ENCODE peak calls at places on chromosomes 3 and 15, in four cellular contexts. One of them, this sample, is unnamed.

GRCh38 chr3:190266265-190266914 is 55.9 kb downstream of the CLDN1 start:
- DNase-seq in esophagus muscularis mucosa: no peak
- DNase-seq in HL-60: no peak
- DNase-seq in transverse colon: no peak
- DNase-seq in this sample: no peak

GRCh38 chr3:58495101-58495500 is 3.2 kb downstream of the KCTD6 start:
- DNase-seq in esophagus muscularis mucosa: no peak
- DNase-seq in HL-60: no peak
- DNase-seq in transverse colon: no peak
- DNase-seq in this sample: no peak

GRCh38 chr3:156352728-156353127 is 202.2 kb downstream of the SSR3 start:
- DNase-seq in esophagus muscularis mucosa: no peak
- DNase-seq in HL-60: no peak
- DNase-seq in transverse colon: no peak
- DNase-seq in this sample: no peak

GRCh38 chr3:39275052-39275451 is 4.8 kb downstream of the CX3CR1 start:
- DNase-seq in esophagus muscularis mucosa: no peak
- DNase-seq in HL-60: no peak
- DNase-seq in transverse colon: no peak
- DNase-seq in this sample: no peak

GRCh38 chr3:153856932-153857331 is 264.3 kb upstream of the ARHGEF26 start:
- DNase-seq in esophagus muscularis mucosa: no peak
- DNase-seq in HL-60: no peak
- DNase-seq in transverse colon: no peak
- DNase-seq in this sample: no peak

GRCh38 chr3:45480218-45480617 is 91.8 kb downstream of the LARS2 start:
- DNase-seq in esophagus muscularis mucosa: no peak
- DNase-seq in HL-60: no peak
- DNase-seq in transverse colon: peak; percentile 39
- DNase-seq in this sample: no peak

GRCh38 chr15:45378149-45378912 is at the start of gene GATM:
- DNase-seq in esophagus muscularis mucosa: peak; percentile 93
- DNase-seq in HL-60: peak; percentile 22
- DNase-seq in transverse colon: peak; percentile 79
- DNase-seq in this sample: peak; percentile 85

GRCh38 chr3:138114988-138115971 is at the start of gene DZIP1L:
- DNase-seq in esophagus muscularis mucosa: no peak
- DNase-seq in HL-60: no peak
- DNase-seq in transverse colon: peak; percentile 37
- DNase-seq in this sample: peak; percentile 78

GRCh38 chr3:21888656-21889055 is 137.6 kb upstream of the ZNF385D start:
- DNase-seq in esophagus muscularis mucosa: no peak
- DNase-seq in HL-60: no peak
- DNase-seq in transverse colon: no peak
- DNase-seq in this sample: no peak

GRCh38 chr3:111729087-111729846 is 129.8 kb upstream of the PHLDB2 start:
- DNase-seq in esophagus muscularis mucosa: peak; percentile 91
- DNase-seq in HL-60: no peak
- DNase-seq in transverse colon: no peak
- DNase-seq in this sample: no peak

GRCh38 chr3:24341668-24342067 is 153.0 kb downstream of the THRB start:
- DNase-seq in esophagus muscularis mucosa: no peak
- DNase-seq in HL-60: no peak
- DNase-seq in transverse colon: no peak
- DNase-seq in this sample: no peak

GRCh38 chr15:68743256-68743655 is 77.4 kb downstream of the ANP32A start:
- DNase-seq in esophagus muscularis mucosa: no peak
- DNase-seq in HL-60: no peak
- DNase-seq in transverse colon: no peak
- DNase-seq in this sample: no peak

GRCh38 chr3:9800529-9800928 is 7.6 kb downstream of the ARPC4 start:
- DNase-seq in esophagus muscularis mucosa: no peak
- DNase-seq in HL-60: no peak
- DNase-seq in transverse colon: no peak
- DNase-seq in this sample: no peak
- TF ChIP-seq CTCF in esophagus muscularis mucosa: no peak
- TF ChIP-seq CTCF in HL-60: peak; percentile 4
- TF ChIP-seq CTCF in transverse colon: peak; percentile 12
- TF ChIP-seq CTCF in this sample: peak; percentile 14

GRCh38 chr3:186665484-186666188 is at the start of gene HRG:
- DNase-seq in esophagus muscularis mucosa: no peak
- DNase-seq in HL-60: no peak
- DNase-seq in transverse colon: no peak
- DNase-seq in this sample: no peak
- TF ChIP-seq POLR2AphosphoS5 in esophagus muscularis mucosa: no peak
- TF ChIP-seq POLR2AphosphoS5 in HL-60: no peak
- TF ChIP-seq POLR2AphosphoS5 in transverse colon: no peak
- TF ChIP-seq POLR2AphosphoS5 in this sample: no peak

GRCh38 chr15:28912422-28912821 is 26.6 kb downstream of the APBA2 start:
- DNase-seq in esophagus muscularis mucosa: no peak
- DNase-seq in HL-60: no peak
- DNase-seq in transverse colon: no peak
- DNase-seq in this sample: peak; percentile 24
- TF ChIP-seq CTCF in esophagus muscularis mucosa: no peak
- TF ChIP-seq CTCF in HL-60: no peak
- TF ChIP-seq CTCF in transverse colon: no peak
- TF ChIP-seq CTCF in this sample: no peak

GRCh38 chr15:51731549-51732267 is 5.7 kb downstream of the LYSMD2 start:
- DNase-seq in esophagus muscularis mucosa: peak; percentile 80
- DNase-seq in HL-60: no peak
- DNase-seq in transverse colon: peak; percentile 28
- DNase-seq in this sample: no peak
- TF ChIP-seq POLR2AphosphoS5 in esophagus muscularis mucosa: no peak
- TF ChIP-seq POLR2AphosphoS5 in HL-60: peak; percentile 37
- TF ChIP-seq POLR2AphosphoS5 in transverse colon: no peak
- TF ChIP-seq POLR2AphosphoS5 in this sample: no peak

DNA sequence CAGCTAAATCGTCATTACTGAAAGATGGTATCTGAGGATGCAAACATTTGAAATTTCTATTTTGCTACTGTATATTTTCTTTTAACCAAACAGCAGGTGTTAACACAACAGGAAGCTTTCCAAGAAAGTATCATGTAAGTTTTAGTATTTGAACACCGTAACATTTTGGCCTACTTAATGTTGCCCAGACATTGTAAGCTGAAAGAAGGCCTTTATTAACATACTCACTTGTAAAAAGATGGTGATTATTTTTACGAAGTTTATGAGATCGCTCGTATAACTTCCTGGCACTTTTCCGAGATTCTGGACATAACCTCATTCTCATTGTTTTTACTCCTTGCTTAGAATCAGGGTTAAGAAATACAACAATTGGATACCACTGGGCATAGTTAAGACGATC is 95.7 kb downstream of the TJP1 start:
- DNase-seq in esophagus muscularis mucosa: no peak
- DNase-seq in HL-60: no peak
- DNase-seq in transverse colon: no peak
- DNase-seq in this sample: no peak
- TF ChIP-seq CTCF in esophagus muscularis mucosa: no peak
- TF ChIP-seq CTCF in HL-60: no peak
- TF ChIP-seq CTCF in transverse colon: no peak
- TF ChIP-seq CTCF in this sample: no peak

DNA sequence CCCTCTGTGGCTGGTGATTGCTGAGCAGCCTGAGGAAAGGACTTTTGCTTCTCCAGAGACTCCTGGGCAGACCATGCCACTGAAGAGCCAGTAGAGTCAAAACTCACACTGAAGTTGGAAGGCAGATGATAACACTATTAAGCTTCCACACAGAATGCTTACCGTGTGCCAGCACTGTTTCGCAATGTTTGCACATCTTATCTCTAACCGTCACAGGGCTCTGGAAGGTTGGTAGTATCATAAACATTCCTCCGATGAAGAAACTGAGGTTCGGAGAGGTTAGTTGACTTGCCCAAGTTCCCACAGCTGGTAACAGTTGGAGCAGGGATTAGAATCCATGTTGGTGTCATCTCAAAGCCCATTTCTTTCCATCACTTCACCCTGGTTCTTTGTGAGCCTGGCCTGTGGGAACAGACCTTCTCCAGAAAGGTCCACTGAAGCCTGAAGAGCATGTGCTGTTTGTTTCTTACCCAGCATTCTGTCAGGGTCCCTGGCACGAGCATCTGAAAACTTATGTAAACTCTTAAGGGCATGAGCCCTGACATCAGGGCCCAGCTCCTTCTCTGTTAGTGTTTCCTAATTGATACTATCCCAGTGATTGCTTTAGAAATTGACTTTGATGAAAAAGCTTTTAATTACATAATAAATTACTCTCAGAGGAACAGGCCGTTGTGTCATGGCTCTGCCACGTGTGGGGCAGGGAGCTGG is 77.0 kb upstream of the PRR23C start:
- DNase-seq in esophagus muscularis mucosa: peak; percentile 91
- DNase-seq in HL-60: peak; percentile 42
- DNase-seq in transverse colon: peak; percentile 71
- DNase-seq in this sample: no peak
- TF ChIP-seq POLR2AphosphoS5 in esophagus muscularis mucosa: no peak
- TF ChIP-seq POLR2AphosphoS5 in HL-60: no peak
- TF ChIP-seq POLR2AphosphoS5 in transverse colon: no peak
- TF ChIP-seq POLR2AphosphoS5 in this sample: no peak

GRCh38 chr3:196198771-196199753 is 12.1 kb downstream of the ZDHHC19 start:
- DNase-seq in esophagus muscularis mucosa: no peak
- DNase-seq in HL-60: no peak
- DNase-seq in transverse colon: no peak
- DNase-seq in this sample: no peak
- TF ChIP-seq CTCF in esophagus muscularis mucosa: no peak
- TF ChIP-seq CTCF in HL-60: peak; percentile 7
- TF ChIP-seq CTCF in transverse colon: no peak
- TF ChIP-seq CTCF in this sample: no peak